ENCODE peak calls at places on chromosomes 4 and X, in four cellular contexts. G, R, N and E are unnamed samples.

GRCh38 chr4:476501-476900 is 22.5 kb downstream of the ZNF721 start:
- DNase-seq in N (no peak), R (peak), G (no peak), E (no peak)

GRCh38 chr4:185656467-185656890 is 121.2 kb upstream of the PDLIM3 start:
- DNase-seq in N (no peak), G (no peak), R (peak), E (no peak)

GRCh38 chrX:137575596-137576255 is 9.8 kb downstream of the ZIC3 start:
- DNase-seq in N (no peak), R (no peak), G (no peak), E (no peak)

GRCh38 chr4:139872274-139872673 is 206.7 kb downstream of the MGST2 start:
- DNase-seq in N (no peak), G (peak), R (peak), E (no peak)

GRCh38 chr4:14912426-14912825 is 89.9 kb upstream of the CPEB2 start:
- DNase-seq in R (no peak), G (no peak), N (no peak), E (no peak)

GRCh38 chr4:66704243-66704642 is 841.1 kb downstream of the CENPC start:
- DNase-seq in N (no peak), G (no peak), R (no peak), E (no peak)

GRCh38 chr4:76772498-76773106 is 125.3 kb downstream of the SOWAHB start:
- DNase-seq in G (no peak), R (peak), N (no peak), E (no peak)

GRCh38 chr4:44210750-44211149 is 237.9 kb downstream of the KCTD8 start:
- DNase-seq in N (no peak), R (no peak), G (no peak), E (no peak)

GRCh38 chr4:2408401-2408958 is 10.0 kb downstream of the ZFYVE28 start:
- DNase-seq in G (no peak), N (no peak), R (no peak), E (no peak)

GRCh38 chr4:155639674-155640529 is 26.7 kb upstream of the GUCY1A1 start:
- DNase-seq in N (no peak), R (peak), G (no peak), E (no peak)

GRCh38 chr4:100061835-100062234 is 111.8 kb upstream of the H2AZ1 start:
- DNase-seq in N (no peak), R (no peak), G (no peak), E (no peak)

GRCh38 chr4:153233761-153234371 is 29.6 kb downstream of the TRIM2 start:
- DNase-seq in N (no peak), G (peak), R (peak), E (no peak)

GRCh38 chr4:132642196-132642817 is 506.8 kb upstream of the PCDH10 start:
- DNase-seq in R (no peak), G (peak), N (no peak), E (peak)

GRCh38 chrX:114071412-114071811 is 512.5 kb upstream of the HTR2C start:
- DNase-seq in N (no peak), G (no peak), R (no peak), E (no peak)

GRCh38 chr4:111070390-111070789 is 447.5 kb upstream of the PITX2 start:
- DNase-seq in R (no peak), G (no peak), N (no peak), E (no peak)

GRCh38 chr4:91935217-91935616 is 368.5 kb upstream of the GRID2 start:
- DNase-seq in G (no peak), R (no peak), N (no peak), E (no peak)

GRCh38 chr4:39255916-39256315 is 73.6 kb downstream of the WDR19 start:
- DNase-seq in N (no peak), R (no peak), G (no peak), E (no peak)

GRCh38 chrX:70434914-70435586 is 9.6 kb upstream of the DLG3 start:
- DNase-seq in N (no peak), G (no peak), R (peak), E (no peak)

GRCh38 chr4:25845841-25846653 is 16.7 kb downstream of the SEL1L3 start:
- DNase-seq in N (no peak), R (no peak), G (no peak), E (no peak)

GRCh38 chr4:148273501-148273986 is 168.7 kb downstream of the NR3C2 start:
- DNase-seq in G (no peak), N (no peak), R (no peak), E (no peak)

GRCh38 chr4:113468165-113469022 is 293.1 kb downstream of the CAMK2D start:
- DNase-seq in G (peak), N (no peak), R (peak), E (no peak)

GRCh38 chr4:46730075-46730474 is 179.0 kb downstream of the COX7B2 start:
- DNase-seq in N (no peak), G (no peak), R (no peak), E (no peak)

GRCh38 chr4:101604976-101605375 is 185.6 kb upstream of the BANK1 start:
- DNase-seq in G (no peak), N (no peak), R (peak), E (no peak)

GRCh38 chr4:72275381-72275780 is 243.6 kb downstream of the NPFFR2 start:
- DNase-seq in R (no peak), G (no peak), N (no peak), E (no peak)

GRCh38 chr4:73740353-73740778 is at the start of gene CXCL8:
- DNase-seq in G (peak), N (no peak), R (peak), E (no peak)

GRCh38 chr4:37388672-37389368 is 144.3 kb downstream of the NWD2 start:
- DNase-seq in N (no peak), G (no peak), R (no peak), E (no peak)

GRCh38 chrX:41275661-41276609 is 58.0 kb upstream of the DDX3X start:
- DNase-seq in G (peak), N (peak), R (peak), E (no peak)

GRCh38 chr4:2937986-2938385 is 25.2 kb downstream of the NOP14 start:
- DNase-seq in G (no peak), N (no peak), R (no peak), E (no peak)

GRCh38 chrX:25548806-25549205 is 533.0 kb upstream of the ARX start:
- DNase-seq in G (no peak), R (no peak), N (no peak), E (no peak)

GRCh38 chrX:69080912-69081465 is 84.3 kb downstream of the PJA1 start:
- DNase-seq in N (no peak), G (no peak), R (no peak), E (no peak)

GRCh38 chrX:148573119-148573518 is 72.7 kb downstream of the AFF2 start:
- DNase-seq in N (no peak), R (no peak), G (no peak), E (peak)

GRCh38 chrX:18389968-18390367 is 35.4 kb upstream of the CDKL5 start:
- DNase-seq in G (peak), R (no peak), N (no peak), E (no peak)

GRCh38 chr4:2266821-2267220 is 4.9 kb upstream of the MXD4 start:
- DNase-seq in R (no peak), G (no peak), N (no peak), E (no peak)

GRCh38 chr4:2333916-2334644 is 72.2 kb upstream of the MXD4 start:
- DNase-seq in G (no peak), N (no peak), R (no peak), E (no peak)

GRCh38 chrX:15906544-15906943 is 51.9 kb upstream of the AP1S2 start:
- DNase-seq in R (no peak), G (no peak), N (no peak), E (no peak)

GRCh38 chrX:124028177-124028576 is 66.7 kb downstream of the STAG2 start:
- DNase-seq in R (peak), N (no peak), G (no peak), E (no peak)

GRCh38 chr4:167233523-167234387 is 539 bp downstream of the SPOCK3 start:
- DNase-seq in R (no peak), G (no peak), N (no peak), E (no peak)

GRCh38 chr4:5186584-5187170 is 135.4 kb downstream of the STK32B start:
- DNase-seq in N (no peak), G (no peak), R (no peak), E (no peak)

GRCh38 chr4:83362492-83363329 is 28.1 kb upstream of the HPSE start:
- DNase-seq in N (no peak), R (peak), G (peak), E (no peak)

GRCh38 chr4:122243785-122244184 is 91.7 kb downstream of the BLTP1 start:
- DNase-seq in R (no peak), N (no peak), G (no peak), E (no peak)